ENCODE peak calls at places on chromosomes 16 and 17, in seven cellular contexts. O is cardiac muscle cell, U is body of pancreas, R is lower leg skin, Y is PC-3, G is A549, H is lower lobe of right lung. K is an unnamed sample.

GRCh38 chr17:16428098-16428882 is 12.9 kb downstream of the TRPV2 start:
- DNase-seq in H (peak), U (peak), G (peak), Y (peak), O (peak), R (no peak), K (peak)

GRCh38 chr17:14672830-14673229 is 371.9 kb downstream of the HS3ST3B1 start:
- DNase-seq in U (peak), O (peak), G (no peak), R (no peak), H (no peak), Y (peak), K (peak)

GRCh38 chr17:2125013-2125535 is 70.2 kb downstream of the HIC1 start:
- DNase-seq in U (no peak), Y (no peak), O (no peak), H (no peak), G (no peak), R (no peak), K (no peak)

GRCh38 chr17:61338000-61338864 is 61.4 kb upstream of the TBX2 start:
- DNase-seq in Y (peak), R (no peak), H (no peak), U (no peak), O (no peak), G (peak), K (peak)

GRCh38 chr17:6269474-6269873 is 165.4 kb downstream of the AIPL1 start:
- DNase-seq in G (peak), H (no peak), O (peak), U (no peak), R (no peak), Y (peak), K (peak)

GRCh38 chr17:59439261-59439660 is 107.8 kb downstream of the YPEL2 start:
- DNase-seq in U (no peak), Y (no peak), R (no peak), G (no peak), H (no peak), O (peak), K (no peak)

GRCh38 chr17:49515196-49515770 is 20.2 kb downstream of the NGFR start:
- DNase-seq in R (peak), Y (peak), O (peak), G (peak), H (peak), U (peak), K (peak)

GRCh38 chr16:85720319-85720637 is 30.6 kb downstream of the C16orf74 start:
- DNase-seq in O (no peak), H (no peak), R (no peak), G (no peak), Y (peak), U (peak), K (peak)

GRCh38 chr16:85438981-85439639 is 174.0 kb upstream of the GSE1 start:
- DNase-seq in G (no peak), H (no peak), Y (no peak), R (no peak), O (no peak), U (no peak), K (no peak)

DNA sequence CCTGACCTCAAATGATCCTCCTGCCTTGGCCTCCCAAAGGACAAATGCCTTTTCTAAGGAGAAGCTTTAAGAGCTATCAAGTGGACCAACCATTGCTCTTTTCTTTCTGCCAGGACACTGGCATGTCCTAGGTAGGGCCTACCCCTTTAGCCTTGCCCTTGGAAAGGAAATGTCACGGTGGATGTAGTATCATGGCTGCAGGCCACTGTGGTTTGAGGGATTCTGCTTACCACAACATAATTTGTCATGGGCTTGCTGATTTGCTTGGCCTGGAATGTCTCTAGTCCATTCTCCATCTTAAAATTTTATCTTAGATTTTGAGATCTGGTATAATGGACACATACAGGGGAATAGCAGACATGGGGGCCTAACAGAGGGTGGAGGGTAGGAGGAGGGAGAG is 6.0 kb downstream of the KRT20 start:
- DNase-seq in R (no peak), O (no peak), H (no peak), Y (no peak), G (no peak), U (no peak), K (no peak)
- H3K4me3 ChIP-seq in R (no peak), O (no peak), H (no peak), Y (no peak), G (no peak), U (no peak), K (no peak)

DNA sequence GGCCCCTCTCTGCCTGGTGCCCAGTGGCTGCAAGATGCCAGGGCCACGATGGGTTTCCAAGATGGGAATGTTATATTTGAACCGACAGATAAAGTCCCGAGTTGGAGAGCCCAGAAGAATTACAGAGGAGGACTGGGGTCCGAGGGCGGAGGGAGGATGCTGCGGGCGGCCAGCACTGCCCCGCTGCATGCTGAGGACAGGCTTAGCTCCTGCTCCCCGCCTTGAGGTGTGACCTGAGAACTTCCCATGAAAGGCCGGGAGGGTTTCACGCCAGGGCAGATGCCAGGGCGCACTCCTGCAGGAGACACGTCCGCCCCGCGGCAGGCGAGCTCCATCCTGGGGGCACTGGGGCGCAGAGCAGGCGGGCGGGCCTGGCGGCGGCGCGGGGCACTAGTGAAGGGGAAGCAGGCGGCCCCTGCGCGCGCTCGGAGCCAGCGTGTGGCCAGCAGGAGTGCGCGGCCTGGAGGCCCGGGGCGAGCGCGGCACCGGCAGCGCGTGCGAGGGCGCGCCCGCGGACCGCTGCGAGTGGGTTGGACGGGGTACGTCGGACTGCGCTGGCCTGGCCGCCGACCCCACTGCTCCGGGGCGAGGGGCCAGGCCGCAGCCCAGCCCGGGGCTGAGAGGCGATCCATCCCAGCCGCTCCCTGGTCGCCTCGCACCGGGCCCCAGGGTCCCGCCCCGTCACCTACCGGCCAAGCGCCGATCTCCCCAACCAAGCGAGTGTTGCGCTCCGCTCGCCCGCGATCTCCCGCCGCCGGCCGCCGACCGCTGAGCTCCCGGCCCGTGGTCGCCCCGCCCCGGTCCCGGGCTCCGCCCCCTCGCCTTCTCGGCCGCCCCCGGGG is at the start of gene MAP3K14:
- DNase-seq in H (peak), R (peak), U (peak), Y (peak), O (peak), G (peak), K (no peak)
- TF ChIP-seq CTCF in H (peak), R (no peak), U (peak), Y (no peak), O (peak), G (peak), K (no peak)

DNA sequence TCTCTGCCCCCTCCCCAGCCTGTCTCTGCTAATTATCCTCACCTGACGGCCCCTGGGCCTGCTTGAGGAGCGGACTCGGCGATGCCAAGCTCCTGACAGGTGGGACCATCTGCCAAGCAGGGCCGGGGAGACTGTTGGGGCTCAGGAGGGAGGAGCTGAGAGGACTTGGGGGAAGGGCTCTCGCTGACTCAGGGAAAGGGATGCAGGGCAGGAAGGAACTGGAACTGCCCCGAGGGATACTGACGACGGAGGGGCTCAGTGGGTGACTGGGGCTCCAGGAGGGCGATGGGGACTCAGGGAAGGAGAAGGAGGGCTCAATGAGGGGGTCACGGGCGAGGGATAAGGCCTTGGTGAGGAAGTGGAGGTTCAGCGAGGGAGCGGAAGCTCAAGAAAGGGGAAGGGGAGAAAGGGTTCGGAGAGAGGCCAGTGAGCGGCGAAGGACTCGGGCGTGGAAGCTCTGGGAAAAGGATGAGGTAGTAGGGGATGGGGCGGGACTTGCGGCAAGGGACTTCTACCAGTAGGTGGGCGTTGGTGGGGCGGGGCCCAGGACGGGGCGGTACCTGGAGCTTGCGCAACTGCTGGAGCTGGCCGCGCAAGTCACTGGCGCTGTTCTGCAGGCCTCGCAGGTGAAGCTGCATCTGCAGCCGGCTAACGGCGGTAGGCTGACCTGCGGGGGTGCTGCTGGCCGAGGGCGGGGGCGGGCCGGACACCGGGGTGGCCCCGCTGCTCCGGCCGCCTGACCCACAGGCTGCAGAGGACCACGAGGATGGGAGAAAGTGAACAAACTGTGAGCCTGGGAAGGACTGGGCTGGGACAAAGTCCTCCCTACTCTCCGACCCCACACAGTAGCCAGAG is 46.5 kb downstream of the SRCIN1 start:
- DNase-seq in Y (no peak), R (peak), H (peak), G (peak), O (peak), U (peak), K (peak)
- H3K4me3 ChIP-seq in Y (no peak), R (no peak), H (peak), G (peak), O (peak), U (no peak), K (peak)

GRCh38 chr17:63185420-63185819 is 219.4 kb downstream of the TANC2 start:
- DNase-seq in U (no peak), H (no peak), Y (peak), O (no peak), G (no peak), R (no peak), K (no peak)
- TF ChIP-seq CTCF in U (no peak), H (no peak), Y (peak), O (no peak), G (no peak), R (no peak), K (no peak)

DNA sequence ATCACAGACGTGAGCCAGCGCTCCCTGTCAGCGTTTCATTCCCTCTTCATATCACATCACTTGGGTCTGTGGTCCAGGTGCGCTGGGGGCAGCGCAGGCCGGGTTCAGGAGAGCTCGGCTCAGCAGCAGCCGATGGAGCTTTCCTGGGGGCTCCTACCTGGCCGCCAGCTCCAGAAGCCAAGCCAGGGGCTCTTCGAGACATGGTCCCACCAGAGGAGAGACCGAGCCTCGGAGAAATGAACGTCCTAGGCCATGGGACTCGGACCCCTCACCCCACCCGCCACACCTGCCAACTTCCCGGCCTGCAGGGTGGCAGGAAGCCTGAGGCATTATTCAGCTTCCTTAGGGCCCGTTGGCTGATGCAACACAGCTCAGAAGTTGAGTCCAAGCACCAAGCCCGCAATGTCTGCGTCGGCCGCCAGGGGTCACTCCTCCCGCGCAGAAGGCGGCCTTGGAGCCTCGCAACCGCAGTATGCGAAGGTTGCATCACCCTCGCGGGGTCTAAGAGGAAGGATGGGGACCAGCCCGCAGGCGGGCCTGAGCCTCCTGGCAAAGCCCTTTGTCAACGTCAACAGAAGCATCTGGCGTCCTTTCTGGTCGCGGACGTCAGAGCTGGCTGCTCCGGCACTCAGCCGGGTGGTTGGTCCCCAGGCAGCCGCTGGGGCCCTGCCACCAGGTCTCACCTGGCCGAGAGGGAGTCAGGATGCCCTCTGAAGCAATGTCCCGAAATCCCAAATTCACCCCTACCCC is 13.2 kb upstream of the KLHDC4 start:
- DNase-seq in O (peak), H (peak), R (peak), U (peak), Y (peak), G (peak), K (peak)
- H3K4me3 ChIP-seq in O (no peak), H (no peak), R (no peak), U (no peak), Y (no peak), G (peak), K (no peak)

GRCh38 chr17:74921769-74922168 is 1.3 kb downstream of the USH1G start:
- DNase-seq in O (no peak), G (no peak), U (no peak), R (no peak), Y (no peak), H (no peak), K (no peak)
- TF ChIP-seq CTCF in O (no peak), G (no peak), U (no peak), R (no peak), Y (no peak), H (no peak), K (no peak)

DNA sequence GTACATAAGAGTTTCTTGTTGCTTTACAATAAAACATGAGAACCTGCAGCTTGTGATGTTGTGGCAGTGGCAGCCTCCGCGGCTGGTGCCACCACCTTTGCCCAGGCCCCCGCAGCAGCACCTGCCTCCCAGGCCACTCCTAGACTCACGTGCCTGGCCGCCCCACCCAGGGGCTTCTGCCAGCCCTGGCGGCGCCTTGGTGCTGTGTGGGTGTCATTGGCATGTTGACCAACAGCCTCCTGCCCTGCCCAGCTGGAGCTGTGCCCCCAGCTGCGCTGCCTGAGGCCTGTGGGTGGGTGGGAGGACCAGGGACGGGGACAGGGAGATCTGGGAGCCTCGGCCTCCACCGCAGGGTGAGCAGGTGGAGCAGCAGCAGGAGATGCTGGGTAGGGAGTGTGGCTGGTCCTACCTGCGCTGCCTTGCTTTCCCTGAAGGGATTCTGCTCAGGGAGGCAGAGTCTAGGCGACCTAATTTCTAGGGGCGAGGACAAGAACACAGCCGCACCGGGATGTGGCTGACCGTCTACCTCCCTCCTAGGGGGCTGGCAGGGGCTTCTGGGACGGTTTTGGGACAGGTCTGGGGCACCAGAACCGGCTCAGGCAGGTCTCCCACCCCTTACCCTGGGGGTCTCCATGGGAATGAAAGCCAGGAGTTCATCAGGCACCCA is 416 bp upstream of the DNASE1L2 start:
- DNase-seq in U (no peak), Y (no peak), G (no peak), O (no peak), R (no peak), H (no peak), K (no peak)
- H3K4me3 ChIP-seq in U (no peak), Y (no peak), G (no peak), O (peak), R (no peak), H (no peak), K (no peak)

K was measured in bronchial epithelial cell.